ENCODE peak calls at places on chromosomes 3 and 15, in eight cellular contexts. B is fibroblast of lung; L is SK-N-SH; U is Calu3; T is GM12865; Z is activated CD8-positive, alpha-beta T cell treated with anti-CD3 and anti-CD28 coated beads for 36 hours; W is cardiac fibroblast; H is cardiac muscle cell. I is an unnamed sample.

GRCh38 chr3:108329087-108329486 is 32.7 kb downstream of the HHLA2 start:
- DNase-seq in B (no peak), L (no peak), U (no peak), T (no peak), Z (peak; percentile 39), W (no peak), H (no peak), I (no peak)

GRCh38 chr15:86079491-86080266 is at the start of gene AGBL1:
- DNase-seq in B (no peak), L (no peak), U (no peak), T (no peak), Z (no peak), W (no peak), H (no peak), I (no peak)

GRCh38 chr15:68717952-68718351 is 102.7 kb downstream of the ANP32A start:
- DNase-seq in B (no peak), L (no peak), U (no peak), T (no peak), Z (no peak), W (no peak), H (no peak), I (no peak)

GRCh38 chr3:107753494-107753893 is 230.7 kb downstream of the BBX start:
- DNase-seq in B (peak; percentile 29), L (peak; percentile 24), U (peak; percentile 50), T (peak; percentile 23), Z (peak; percentile 39), W (peak; percentile 57), H (peak; percentile 52), I (peak; percentile 35)

GRCh38 chr15:60913901-60914300 is 315.2 kb downstream of the RORA start:
- DNase-seq in B (no peak), L (no peak), U (no peak), T (no peak), Z (no peak), W (no peak), H (no peak), I (no peak)

GRCh38 chr3:29514912-29515311 is 234.0 kb downstream of the RBMS3 start:
- DNase-seq in B (no peak), L (no peak), U (no peak), T (no peak), Z (no peak), W (peak; percentile 33), H (peak; percentile 33), I (peak; percentile 14)

GRCh38 chr3:51678186-51678585 is 7.1 kb downstream of the TEX264 start:
- DNase-seq in B (no peak), L (no peak), U (no peak), T (no peak), Z (no peak), W (no peak), H (no peak), I (no peak)

GRCh38 chr3:35790764-35791163 is 151.4 kb downstream of the ARPP21 start:
- DNase-seq in B (no peak), L (no peak), U (no peak), T (no peak), Z (no peak), W (no peak), H (no peak), I (no peak)

GRCh38 chr3:63364495-63364894 is 86.4 kb downstream of the SYNPR start:
- DNase-seq in B (peak; percentile 61), L (no peak), U (peak; percentile 24), T (no peak), Z (no peak), W (peak; percentile 64), H (peak; percentile 76), I (no peak)

GRCh38 chr3:23806322-23807160 is 786 bp downstream of the UBE2E1 start:
- DNase-seq in B (peak; percentile 31), L (peak; percentile 80), U (peak; percentile 14), T (peak; percentile 14), Z (peak; percentile 36), W (no peak), H (peak; percentile 72), I (peak; percentile 23)

GRCh38 chr15:101439285-101439919 is 50.1 kb downstream of the PCSK6 start:
- DNase-seq in B (peak; percentile 30), L (no peak), U (peak; percentile 44), T (no peak), Z (no peak), W (no peak), H (no peak), I (no peak)

GRCh38 chr15:39273805-39274411 is 307.0 kb upstream of the THBS1 start:
- DNase-seq in B (peak; percentile 41), L (no peak), U (peak; percentile 51), T (no peak), Z (no peak), W (peak; percentile 49), H (no peak), I (no peak)

GRCh38 chr3:49401758-49402157 is 10.0 kb downstream of the RHOA start:
- DNase-seq in B (no peak), L (no peak), U (no peak), T (no peak), Z (no peak), W (no peak), H (no peak), I (no peak)

GRCh38 chr3:154904328-154904727 is 175.8 kb upstream of the MME start:
- DNase-seq in B (peak; percentile 58), L (peak; percentile 26), U (peak; percentile 24), T (peak; percentile 9), Z (no peak), W (peak; percentile 63), H (peak; percentile 22), I (peak; percentile 66)

GRCh38 chr3:23302276-23302675 is 99.1 kb downstream of the UBE2E2 start:
- DNase-seq in B (peak; percentile 10), L (no peak), U (no peak), T (no peak), Z (no peak), W (no peak), H (no peak), I (no peak)

GRCh38 chr3:111539351-111540331 is 2.4 kb upstream of the CD96 start:
- DNase-seq in B (peak; percentile 61), L (peak; percentile 60), U (peak; percentile 82), T (peak; percentile 52), Z (peak; percentile 74), W (peak; percentile 58), H (peak; percentile 69), I (peak; percentile 4)

GRCh38 chr3:109563149-109563548 is 225.8 kb upstream of the DPPA4 start:
- DNase-seq in B (no peak), L (no peak), U (no peak), T (no peak), Z (peak; percentile 67), W (no peak), H (no peak), I (no peak)

GRCh38 chr3:129602730-129603560 is 3.5 kb downstream of the PLXND1 start:
- DNase-seq in B (peak; percentile 93), L (no peak), U (no peak), T (no peak), Z (no peak), W (peak; percentile 95), H (peak; percentile 67), I (no peak)

GRCh38 chr15:31308185-31308639 is 18.4 kb upstream of the KLF13 start:
- DNase-seq in B (no peak), L (no peak), U (no peak), T (peak; percentile 54), Z (peak; percentile 66), W (no peak), H (no peak), I (peak; percentile 87)

GRCh38 chr3:49013738-49014660 is 4.4 kb downstream of the DALRD3 start:
- DNase-seq in B (no peak), L (peak; percentile 72), U (peak; percentile 67), T (peak; percentile 83), Z (peak; percentile 67), W (peak; percentile 58), H (peak; percentile 42), I (peak; percentile 69)

GRCh38 chr15:39079296-39079834 is 501.5 kb upstream of the THBS1 start:
- DNase-seq in B (peak; percentile 48), L (no peak), U (peak; percentile 4), T (no peak), Z (no peak), W (peak; percentile 77), H (peak; percentile 24), I (no peak)

GRCh38 chr3:133572158-133573053 is 1.1 kb upstream of the CDV3 start:
- DNase-seq in B (no peak), L (no peak), U (peak; percentile 1), T (peak; percentile 90), Z (peak; percentile 26), W (peak; percentile 71), H (no peak), I (peak; percentile 91)

GRCh38 chr3:157368171-157368570 is 68.5 kb upstream of the PTX3 start:
- DNase-seq in B (no peak), L (peak; percentile 15), U (no peak), T (no peak), Z (no peak), W (no peak), H (no peak), I (no peak)
- TF ChIP-seq CTCF in B (no peak), L (no peak), U (no peak), T (no peak), Z (no peak), W (no peak), H (no peak), I (no peak)

DNA sequence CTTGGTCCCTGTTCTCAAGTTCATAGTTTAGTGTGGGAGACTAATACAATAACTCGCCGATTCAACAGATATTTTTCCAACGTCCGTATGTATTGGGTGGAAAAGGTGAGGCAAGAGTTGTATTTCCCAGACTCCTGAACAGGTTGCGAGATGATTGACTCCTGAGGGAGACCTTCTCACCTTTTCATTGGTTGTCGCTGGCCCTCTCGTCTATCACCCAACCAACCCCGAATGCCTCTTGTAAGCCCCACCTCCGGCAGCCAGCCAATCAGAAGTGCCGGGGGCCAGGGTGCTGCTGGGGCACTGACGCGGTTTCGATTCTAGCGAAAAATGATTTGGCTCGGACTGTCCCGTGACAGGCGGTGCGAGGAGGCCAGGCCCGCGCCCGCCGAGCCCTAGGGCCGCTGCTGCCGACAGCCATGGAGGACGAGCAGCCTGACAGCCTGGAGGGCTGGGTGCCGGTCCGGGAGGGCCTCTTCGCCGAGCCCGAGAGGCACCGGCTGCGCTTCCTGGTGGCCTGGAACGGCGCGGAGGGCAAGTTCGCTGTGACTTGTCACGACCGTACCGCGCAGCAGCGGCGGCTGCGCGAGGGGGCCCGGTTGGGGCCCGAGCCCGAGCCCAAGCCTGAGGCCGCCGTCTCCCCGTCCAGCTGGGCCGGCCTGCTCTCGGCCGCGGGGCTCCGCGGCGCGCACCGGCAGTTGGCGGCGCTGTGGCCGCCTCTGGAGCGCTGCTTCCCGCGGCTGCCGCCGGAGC is at the start of gene WHAMM:
- DNase-seq in B (peak; percentile 98), L (peak; percentile 95), U (peak; percentile 99), T (peak; percentile 98), Z (peak; percentile 98), W (peak; percentile 99), H (peak; percentile 98), I (peak; percentile 97)
- TF ChIP-seq CTCF in B (no peak), L (peak; percentile 28), U (no peak), T (no peak), Z (no peak), W (no peak), H (no peak), I (peak; percentile 33)

GRCh38 chr3:58026598-58026997 is 18.4 kb downstream of the FLNB start:
- DNase-seq in B (no peak), L (no peak), U (no peak), T (no peak), Z (no peak), W (no peak), H (no peak), I (no peak)
- TF ChIP-seq CTCF in B (no peak), L (no peak), U (no peak), T (no peak), Z (no peak), W (no peak), H (no peak), I (no peak)

DNA sequence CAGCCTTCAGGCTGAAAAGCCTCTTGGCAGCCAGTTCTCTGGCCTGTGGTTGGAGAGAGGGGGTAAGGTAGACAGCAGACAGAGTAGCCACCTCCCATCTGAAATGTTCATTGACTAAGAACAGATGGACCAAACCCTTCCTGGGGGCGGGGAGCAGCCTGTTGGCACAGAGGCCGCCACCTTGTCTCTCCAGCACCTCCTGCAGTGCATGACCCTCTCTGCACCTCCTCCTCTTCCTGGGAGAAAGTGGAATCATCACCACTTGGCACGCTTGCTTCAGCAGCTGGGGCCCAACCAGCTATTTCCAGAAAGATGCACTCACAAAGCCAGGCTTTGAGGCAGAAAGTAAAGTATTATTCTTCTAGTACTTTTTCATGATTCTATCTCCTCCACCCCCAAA is 313.4 kb upstream of the CHRM5 start:
- DNase-seq in B (no peak), L (no peak), U (no peak), T (no peak), Z (no peak), W (peak; percentile 2), H (no peak), I (no peak)
- TF ChIP-seq CTCF in B (no peak), L (no peak), U (no peak), T (no peak), Z (no peak), W (no peak), H (no peak), I (peak; percentile 27)

I was measured in OCI-LY7.